ENCODE peak calls at places on chromosomes 11 and 22, in four cellular contexts. Q, U, J and S are unnamed samples.
A peak's percentile ranks its signal among the peaks of the same experiment; 100 is the strongest.

GRCh38 chr11:1557904-1558831 is 13.9 kb downstream of the DUSP8 start:
- DNase-seq in Q (no peak), J (peak; percentile 53), U (no peak), S (peak; percentile 62)

GRCh38 chr11:63478896-63479295 is 12.1 kb downstream of the PLAAT5 start:
- DNase-seq in U (peak; percentile 54), Q (peak; percentile 40), J (peak; percentile 82), S (no peak)

GRCh38 chr11:72774499-72774898 is 19.3 kb downstream of the STARD10 start:
- DNase-seq in Q (no peak), J (no peak), U (no peak), S (no peak)

GRCh38 chr11:78110830-78111229 is 28.6 kb downstream of the ALG8 start:
- DNase-seq in U (no peak), Q (no peak), J (no peak), S (no peak)

GRCh38 chr11:71304491-71304890 is 52.1 kb upstream of the SHANK2 start:
- DNase-seq in U (no peak), J (no peak), Q (no peak), S (no peak)

GRCh38 chr11:62104816-62105610 is 18.8 kb upstream of the INCENP start:
- DNase-seq in U (no peak), Q (no peak), J (no peak), S (no peak)

GRCh38 chr22:44746061-44746789 is 6.2 kb upstream of the ARHGAP8 start:
- DNase-seq in Q (no peak), J (no peak), U (no peak), S (no peak)

GRCh38 chr11:10076458-10077141 is 217.4 kb downstream of the SBF2 start:
- DNase-seq in J (peak; percentile 88), Q (peak; percentile 58), U (peak; percentile 53), S (peak; percentile 16)

GRCh38 chr22:48407256-48407955 is 1420.3 kb downstream of the BRD1 start:
- DNase-seq in U (no peak), J (no peak), Q (no peak), S (no peak)

GRCh38 chr22:29816128-29816527 is 21.9 kb downstream of the ASCC2 start:
- DNase-seq in U (no peak), J (no peak), Q (no peak), S (no peak)

GRCh38 chr22:42170946-42171345 is 40.3 kb upstream of the CYP2D6 start:
- DNase-seq in U (no peak), J (no peak), Q (no peak), S (no peak)

GRCh38 chr11:8720376-8720775 is 37.8 kb downstream of the RPL27A start:
- DNase-seq in Q (no peak), U (no peak), J (no peak), S (no peak)

GRCh38 chr11:65489706-65490310 is 9.0 kb upstream of the MALAT1 start:
- DNase-seq in Q (no peak), J (peak; percentile 71), U (no peak), S (no peak)

GRCh38 chr11:35654711-35655110 is 7.9 kb upstream of the TRIM44 start:
- DNase-seq in Q (no peak), J (no peak), U (no peak), S (no peak)

GRCh38 chr11:119578466-119579220 is 150.4 kb downstream of the NECTIN1 start:
- DNase-seq in Q (no peak), U (no peak), J (peak; percentile 11), S (no peak)

GRCh38 chr22:27792452-27793165 is 8.9 kb downstream of the MN1 start:
- DNase-seq in U (no peak), J (no peak), Q (no peak), S (no peak)

GRCh38 chr22:27795053-27795452 is 6.5 kb downstream of the MN1 start:
- DNase-seq in J (no peak), Q (no peak), U (no peak), S (no peak)

GRCh38 chr22:27796118-27796517 is 5.4 kb downstream of the MN1 start:
- DNase-seq in U (no peak), Q (no peak), J (no peak), S (no peak)

GRCh38 chr22:27791494-27792241 is 9.9 kb downstream of the MN1 start:
- DNase-seq in J (no peak), U (peak; percentile 25), Q (no peak), S (no peak)

DNA sequence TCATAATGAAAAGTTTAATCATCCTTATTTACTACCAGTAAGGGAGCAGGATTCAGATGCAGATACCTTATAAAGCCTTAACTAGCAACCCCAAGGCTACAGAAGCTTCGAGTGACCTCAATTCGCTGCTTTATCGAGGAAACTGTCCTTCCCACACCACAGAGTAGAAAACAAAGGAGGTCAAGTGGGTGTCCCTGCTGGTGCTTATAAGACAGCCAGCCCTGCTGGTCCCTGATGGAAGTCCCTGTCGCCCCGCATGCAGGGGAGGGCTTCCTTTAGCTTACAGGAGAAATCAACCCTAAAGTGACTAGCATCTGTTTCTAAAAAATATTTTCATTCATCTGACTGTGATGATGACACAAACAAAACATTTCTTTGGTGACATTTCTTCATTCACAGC is 7.3 kb downstream of the MN1 start:
- DNase-seq in U (no peak), Q (no peak), J (peak; percentile 75), S (no peak)
- TF ChIP-seq CTCF in U (no peak), Q (no peak), J (peak; percentile 63), S (peak; percentile 0)

GRCh38 chr11:102462610-102463009 is 10.0 kb upstream of the TMEM123 start:
- DNase-seq in Q (no peak), U (no peak), J (no peak), S (no peak)
- TF ChIP-seq CTCF in Q (no peak), U (no peak), J (no peak), S (no peak)

GRCh38 chr22:30947163-30947820 is 21.3 kb downstream of the MORC2 start:
- DNase-seq in Q (peak; percentile 59), U (no peak), J (peak; percentile 76), S (no peak)
- TF ChIP-seq CTCF in Q (no peak), U (no peak), J (peak; percentile 68), S (peak; percentile 3)

DNA sequence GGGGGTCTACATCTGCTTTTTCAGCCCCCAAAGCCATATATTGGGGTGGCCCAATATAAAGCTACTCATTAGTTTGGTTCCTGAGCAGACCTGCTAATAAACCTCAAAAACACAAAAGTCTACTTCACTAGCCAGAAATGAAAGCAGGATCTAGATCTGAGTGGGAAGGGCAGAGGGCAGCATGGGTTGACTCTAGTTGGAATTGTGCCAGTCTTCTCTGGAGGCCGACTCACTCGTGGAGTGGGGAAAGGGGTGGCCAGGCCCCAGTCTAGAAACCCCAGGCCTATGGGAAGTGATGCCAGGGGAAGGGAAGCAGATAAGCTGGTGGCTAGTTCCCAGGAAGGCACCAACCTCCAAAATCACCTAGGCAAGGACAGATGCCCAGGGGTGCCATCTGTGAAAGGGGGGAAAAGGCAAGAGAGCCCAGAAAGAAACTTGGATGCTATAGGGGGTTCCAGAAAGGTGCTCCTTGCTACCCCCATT is 5.3 kb downstream of the PATZ1 start:
- DNase-seq in U (no peak), J (no peak), Q (no peak), S (no peak)
- TF ChIP-seq CTCF in U (no peak), J (no peak), Q (no peak), S (no peak)

GRCh38 chr11:40129276-40129675 is 1330.2 kb downstream of the LRRC4C start:
- DNase-seq in U (no peak), J (no peak), Q (no peak), S (no peak)
- TF ChIP-seq CTCF in U (peak; percentile 24), J (peak; percentile 70), Q (peak; percentile 26), S (peak; percentile 63)

GRCh38 chr11:66495401-66495844 is 15.0 kb upstream of the BBS1 start:
- DNase-seq in J (peak; percentile 87), Q (no peak), U (peak; percentile 55), S (no peak)
- TF ChIP-seq CTCF in J (peak; percentile 73), Q (peak; percentile 30), U (peak; percentile 76), S (peak; percentile 45)

GRCh38 chr11:29435421-29435820 is 581.4 kb downstream of the KCNA4 start:
- DNase-seq in Q (no peak), J (no peak), U (no peak), S (peak; percentile 35)

GRCh38 chr11:29438815-29439214 is 578.0 kb downstream of the KCNA4 start:
- DNase-seq in U (no peak), J (no peak), Q (no peak), S (no peak)

GRCh38 chr11:29432719-29433325 is 584.0 kb downstream of the KCNA4 start:
- DNase-seq in Q (no peak), J (no peak), U (no peak), S (no peak)
- TF ChIP-seq CTCF in Q (peak; percentile 82), J (peak; percentile 79), U (no peak), S (peak; percentile 45)

GRCh38 chr22:37283393-37283937 is 1.2 kb downstream of the CYTH4 start:
- DNase-seq in Q (no peak), J (no peak), U (no peak), S (no peak)
- TF ChIP-seq CTCF in Q (no peak), J (no peak), U (no peak), S (no peak)